ENCODE peak calls at places on chromosomes 3 and 15, in four cellular contexts. One of them, this sample, is unnamed. For H4K20me1, the result is how much of the 10 kb centered on the place peaks cover.

GRCh38 chr3:47715928-47716327 is 65.8 kb downstream of the SMARCC1 start:
- DNase-seq in GM23248: peak
- DNase-seq in hepatocyte: no peak
- DNase-seq in HepG2: no peak
- DNase-seq in this sample: no peak

GRCh38 chr3:170128259-170128976 is 53.1 kb downstream of the PHC3 start:
- DNase-seq in HepG2: no peak
- DNase-seq in GM23248: no peak
- DNase-seq in hepatocyte: no peak
- DNase-seq in this sample: peak

GRCh38 chr15:63407612-63408011 is 26.0 kb upstream of the CA12 start:
- DNase-seq in hepatocyte: no peak
- DNase-seq in GM23248: no peak
- DNase-seq in HepG2: no peak
- DNase-seq in this sample: no peak

GRCh38 chr15:67076147-67076843 is 10.9 kb downstream of the SMAD3 start:
- DNase-seq in hepatocyte: no peak
- DNase-seq in GM23248: peak
- DNase-seq in HepG2: no peak
- DNase-seq in this sample: no peak

GRCh38 chr3:106428565-106428994 is 559.8 kb upstream of the CBLB start:
- DNase-seq in HepG2: no peak
- DNase-seq in hepatocyte: peak
- DNase-seq in GM23248: peak
- DNase-seq in this sample: no peak

GRCh38 chr3:5187920-5188418 is 462 bp downstream of the EDEM1 start:
- DNase-seq in GM23248: peak
- DNase-seq in hepatocyte: peak
- DNase-seq in HepG2: no peak
- DNase-seq in this sample: peak

GRCh38 chr15:92832992-92833438 is 67.1 kb upstream of the CHD2 start:
- DNase-seq in hepatocyte: no peak
- DNase-seq in HepG2: no peak
- DNase-seq in GM23248: peak
- DNase-seq in this sample: no peak

GRCh38 chr3:20637729-20638128 is 451.7 kb upstream of the SGO1 start:
- DNase-seq in GM23248: peak
- DNase-seq in HepG2: no peak
- DNase-seq in hepatocyte: no peak
- DNase-seq in this sample: no peak

GRCh38 chr3:142888099-142888483 is 792 bp downstream of the PCOLCE2 start:
- DNase-seq in HepG2: no peak
- DNase-seq in hepatocyte: peak
- DNase-seq in GM23248: peak
- DNase-seq in this sample: no peak

GRCh38 chr3:134860141-134860540 is 65.1 kb downstream of the EPHB1 start:
- DNase-seq in hepatocyte: no peak
- DNase-seq in HepG2: no peak
- DNase-seq in GM23248: no peak
- DNase-seq in this sample: no peak

GRCh38 chr15:74869726-74870407 is 3.3 kb downstream of the SCAMP2 start:
- DNase-seq in hepatocyte: peak
- DNase-seq in HepG2: no peak
- DNase-seq in GM23248: peak
- DNase-seq in this sample: peak

GRCh38 chr3:97138914-97139541 is 324.6 kb downstream of the EPHA6 start:
- DNase-seq in hepatocyte: no peak
- DNase-seq in GM23248: no peak
- DNase-seq in HepG2: peak
- DNase-seq in this sample: no peak

GRCh38 chr3:66825421-66825820 is 172.7 kb upstream of the KBTBD8 start:
- DNase-seq in hepatocyte: no peak
- DNase-seq in HepG2: no peak
- DNase-seq in GM23248: no peak
- DNase-seq in this sample: no peak

GRCh38 chr3:59685432-59685831 is 635.6 kb upstream of the CFAP20DC start:
- DNase-seq in hepatocyte: no peak
- DNase-seq in GM23248: no peak
- DNase-seq in HepG2: no peak
- DNase-seq in this sample: no peak

GRCh38 chr3:26622634-26623408 is at the start of gene LRRC3B:
- DNase-seq in hepatocyte: peak
- DNase-seq in HepG2: no peak
- DNase-seq in GM23248: no peak
- DNase-seq in this sample: no peak

GRCh38 chr3:64936570-64936969 is 248.8 kb upstream of the ADAMTS9 start:
- DNase-seq in HepG2: no peak
- DNase-seq in hepatocyte: no peak
- DNase-seq in GM23248: no peak
- DNase-seq in this sample: no peak

GRCh38 chr3:11445883-11446282 is 173.7 kb downstream of the ATG7 start:
- DNase-seq in HepG2: no peak
- DNase-seq in hepatocyte: no peak
- DNase-seq in GM23248: peak
- DNase-seq in this sample: no peak

GRCh38 chr15:101526021-101526420 is 36.5 kb upstream of the PCSK6 start:
- DNase-seq in hepatocyte: no peak
- DNase-seq in HepG2: no peak
- DNase-seq in GM23248: no peak
- DNase-seq in this sample: no peak

GRCh38 chr3:99765042-99765942 is 52.4 kb upstream of the CMSS1 start:
- DNase-seq in HepG2: no peak
- DNase-seq in hepatocyte: no peak
- DNase-seq in GM23248: peak
- DNase-seq in this sample: no peak

GRCh38 chr3:156509209-156510174 is 45.4 kb downstream of the SSR3 start:
- DNase-seq in GM23248: peak
- DNase-seq in HepG2: peak
- DNase-seq in hepatocyte: peak
- DNase-seq in this sample: no peak

GRCh38 chr3:151305778-151306157 is 10.9 kb downstream of the GPR87 start:
- DNase-seq in hepatocyte: no peak
- DNase-seq in GM23248: peak
- DNase-seq in HepG2: no peak
- DNase-seq in this sample: no peak

DNA sequence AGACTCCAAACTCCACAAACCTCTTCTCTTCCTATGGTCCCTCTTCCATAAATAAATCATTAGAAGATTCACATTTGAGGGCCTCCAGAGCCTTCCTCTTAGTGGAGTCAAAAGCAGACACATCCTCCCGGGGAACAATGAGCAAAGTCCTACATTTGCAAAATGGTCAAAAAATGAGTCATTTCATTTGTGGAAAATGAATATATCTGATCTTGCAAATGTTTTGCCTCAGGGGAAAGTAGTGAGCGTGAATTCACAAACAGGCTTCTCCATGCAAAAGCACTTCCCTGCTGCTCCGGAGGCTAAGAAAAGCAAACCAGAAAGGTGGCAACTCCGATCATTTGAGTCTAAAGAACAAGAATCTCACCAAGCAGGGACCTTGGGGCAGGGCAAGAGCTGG is 86.7 kb upstream of the IQSEC1 start:
- DNase-seq in GM23248: peak
- DNase-seq in HepG2: no peak
- DNase-seq in hepatocyte: no peak
- DNase-seq in this sample: no peak
- H4K20me1 ChIP-seq in GM23248: under half
- H4K20me1 ChIP-seq in HepG2: under half
- H4K20me1 ChIP-seq in hepatocyte: under half
- H4K20me1 ChIP-seq in this sample: under half

GRCh38 chr3:127135241-127136023 is 57.5 kb upstream of the PRR23E start:
- DNase-seq in hepatocyte: peak
- DNase-seq in GM23248: peak
- DNase-seq in HepG2: no peak
- DNase-seq in this sample: no peak
- TF ChIP-seq EZH2 in hepatocyte: no peak
- TF ChIP-seq EZH2 in GM23248: peak
- TF ChIP-seq EZH2 in HepG2: no peak
- TF ChIP-seq EZH2 in this sample: no peak

GRCh38 chr3:196317702-196318467 is at the start of gene DYNLT2B:
- DNase-seq in hepatocyte: peak
- DNase-seq in GM23248: peak
- DNase-seq in HepG2: peak
- DNase-seq in this sample: peak
- H3K4me3 ChIP-seq in hepatocyte: peak
- H3K4me3 ChIP-seq in GM23248: peak
- H3K4me3 ChIP-seq in HepG2: peak
- H3K4me3 ChIP-seq in this sample: peak

GRCh38 chr15:52031542-52031941 is 12.5 kb downstream of the MAPK6 start:
- DNase-seq in hepatocyte: peak
- DNase-seq in HepG2: no peak
- DNase-seq in GM23248: peak
- DNase-seq in this sample: no peak
- H4K20me1 ChIP-seq in hepatocyte: half or more
- H4K20me1 ChIP-seq in HepG2: half or more
- H4K20me1 ChIP-seq in GM23248: under half
- H4K20me1 ChIP-seq in this sample: under half

GRCh38 chr3:133746722-133747086 is 511 bp downstream of the TF start:
- DNase-seq in GM23248: no peak
- DNase-seq in HepG2: no peak
- DNase-seq in hepatocyte: no peak
- DNase-seq in this sample: no peak

GRCh38 chr3:133744241-133744640 is 2.0 kb upstream of the TF start:
- DNase-seq in hepatocyte: no peak
- DNase-seq in GM23248: no peak
- DNase-seq in HepG2: no peak
- DNase-seq in this sample: no peak

GRCh38 chr3:133747373-133747772 is 1.2 kb downstream of the TF start:
- DNase-seq in GM23248: no peak
- DNase-seq in HepG2: no peak
- DNase-seq in hepatocyte: no peak
- DNase-seq in this sample: no peak

GRCh38 chr3:133745108-133745507 is 1.1 kb upstream of the TF start:
- DNase-seq in HepG2: no peak
- DNase-seq in hepatocyte: no peak
- DNase-seq in GM23248: no peak
- DNase-seq in this sample: no peak

DNA sequence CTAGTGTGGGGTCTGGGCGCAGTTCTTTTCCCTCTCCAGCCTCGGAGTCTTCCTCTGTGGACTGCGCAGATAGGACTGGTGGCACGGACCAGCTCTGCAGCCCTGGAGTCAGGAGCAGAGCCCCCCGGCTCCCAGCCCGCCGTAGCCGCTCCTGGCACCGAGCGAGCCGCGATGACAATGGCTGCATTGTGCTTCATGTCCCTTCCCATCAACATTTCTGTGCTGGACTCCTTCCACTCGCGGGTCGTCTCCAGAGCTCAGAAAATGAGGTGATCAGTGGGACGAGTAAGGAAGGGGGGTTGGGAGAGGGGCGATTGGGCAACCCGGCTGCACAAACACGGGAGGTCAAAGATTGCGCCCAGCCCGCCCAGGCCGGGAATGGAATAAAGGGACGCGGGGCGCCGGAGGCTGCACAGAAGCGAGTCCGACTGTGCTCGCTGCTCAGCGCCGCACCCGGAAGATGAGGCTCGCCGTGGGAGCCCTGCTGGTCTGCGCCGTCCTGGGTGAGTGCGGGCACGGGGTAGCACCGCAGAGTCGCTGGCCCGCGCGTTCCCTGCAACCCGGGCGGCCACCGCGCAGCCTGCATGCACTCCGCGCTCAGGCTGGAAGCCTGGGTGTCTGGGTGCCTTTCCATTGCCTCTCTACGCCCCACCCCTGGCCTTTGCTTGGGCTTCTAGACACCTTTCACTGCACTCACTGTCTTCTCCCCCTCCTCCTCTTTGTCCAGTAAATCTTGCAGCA is at the start of gene TF:
- DNase-seq in GM23248: peak
- DNase-seq in HepG2: peak
- DNase-seq in hepatocyte: no peak
- DNase-seq in this sample: no peak
- TF ChIP-seq EZH2 in GM23248: no peak
- TF ChIP-seq EZH2 in HepG2: no peak
- TF ChIP-seq EZH2 in hepatocyte: no peak
- TF ChIP-seq EZH2 in this sample: no peak

DNA sequence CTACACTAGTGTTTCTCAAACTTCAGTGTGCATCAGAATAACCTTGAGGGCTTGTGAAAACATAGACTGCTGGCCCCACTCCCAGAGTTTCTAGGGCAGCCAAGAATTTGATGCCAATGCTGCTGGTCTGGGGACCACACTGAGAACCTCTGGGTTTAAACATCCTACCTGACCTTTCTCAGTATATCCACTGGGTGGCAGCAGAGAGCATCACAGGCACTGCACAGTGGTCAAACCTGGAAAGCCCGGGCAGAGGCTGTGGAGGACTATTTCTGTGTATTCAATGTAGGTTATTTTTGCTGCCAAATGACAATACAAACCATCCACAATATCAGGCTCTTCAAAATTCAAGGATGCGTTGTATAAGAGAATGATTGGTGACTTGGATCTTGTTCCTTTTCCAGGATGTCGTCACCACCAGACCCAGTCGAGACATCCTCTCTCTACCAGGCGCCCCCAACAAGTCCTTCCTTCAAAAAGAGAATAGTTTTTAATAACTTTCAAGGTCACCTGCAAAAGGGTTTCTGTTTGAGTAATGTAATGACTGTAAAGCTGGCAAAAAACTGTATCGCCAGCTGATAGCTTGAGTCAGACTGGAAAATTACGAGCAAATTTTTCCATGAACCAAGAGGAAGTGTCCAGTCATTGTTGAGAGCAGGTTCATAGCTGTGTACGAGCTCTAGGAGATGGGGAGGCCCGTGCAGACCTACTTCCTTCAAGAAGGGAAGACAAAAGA is 30.6 kb upstream of the MYZAP start:
- DNase-seq in GM23248: peak
- DNase-seq in HepG2: peak
- DNase-seq in hepatocyte: peak
- DNase-seq in this sample: peak
- H3K4me3 ChIP-seq in GM23248: no peak
- H3K4me3 ChIP-seq in HepG2: no peak
- H3K4me3 ChIP-seq in hepatocyte: no peak
- H3K4me3 ChIP-seq in this sample: no peak

GRCh38 chr15:70078578-70079417 is 18.9 kb downstream of the TLE3 start:
- DNase-seq in GM23248: no peak
- DNase-seq in hepatocyte: peak
- DNase-seq in HepG2: peak
- DNase-seq in this sample: no peak
- H4K20me1 ChIP-seq in GM23248: under half
- H4K20me1 ChIP-seq in hepatocyte: half or more
- H4K20me1 ChIP-seq in HepG2: half or more
- H4K20me1 ChIP-seq in this sample: half or more

GRCh38 chr3:121834734-121835709 is at the start of the genes EAF2 and IQCB1:
- DNase-seq in GM23248: peak
- DNase-seq in hepatocyte: peak
- DNase-seq in HepG2: peak
- DNase-seq in this sample: peak
- TF ChIP-seq EZH2 in GM23248: no peak
- TF ChIP-seq EZH2 in hepatocyte: no peak
- TF ChIP-seq EZH2 in HepG2: no peak
- TF ChIP-seq EZH2 in this sample: no peak

This sample was measured in DND-41.